ENCODE peak calls at places on chromosome 3, in six cellular contexts. J, T, M, P, C and Q are unnamed samples.
A peak's percentile ranks its signal among the peaks of the same experiment; 100 is the strongest.

GRCh38 chr3:128011140-128011539 is 41.1 kb upstream of the SEC61A1 start:
- DNase-seq in T (peak; percentile 93), J (peak; percentile 61), C (peak; percentile 95), P (peak; percentile 80), M (peak; percentile 29), Q (peak; percentile 70)

GRCh38 chr3:190671658-190672057 is 157.8 kb downstream of the IL1RAP start:
- DNase-seq in T (no peak), J (no peak), P (no peak), M (peak; percentile 87), C (no peak), Q (peak; percentile 19)

GRCh38 chr3:58560771-58561311 is 16.4 kb downstream of the FAM107A start:
- DNase-seq in C (peak; percentile 98), P (peak; percentile 58), J (no peak), M (peak; percentile 97), T (peak; percentile 87), Q (peak; percentile 94)

GRCh38 chr3:49017978-49018706 is at the start of gene DALRD3:
- DNase-seq in P (peak; percentile 85), M (peak; percentile 67), C (peak; percentile 92), T (peak; percentile 86), J (peak; percentile 79), Q (peak; percentile 78)

GRCh38 chr3:71955549-71956373 is 170.8 kb upstream of the PROK2 start:
- DNase-seq in T (peak; percentile 72), J (peak; percentile 45), P (peak; percentile 90), M (peak; percentile 74), C (peak; percentile 84), Q (peak; percentile 85)

GRCh38 chr3:72665701-72666443 is 182.4 kb downstream of the SHQ1 start:
- DNase-seq in P (no peak), C (peak; percentile 77), J (no peak), M (no peak), T (peak; percentile 37), Q (peak; percentile 73)

GRCh38 chr3:28118087-28118486 is 123.3 kb upstream of the CMC1 start:
- DNase-seq in M (no peak), C (peak; percentile 80), T (peak; percentile 34), P (no peak), J (no peak), Q (no peak)

GRCh38 chr3:123562547-123562946 is 22.3 kb downstream of the HACD2 start:
- DNase-seq in J (no peak), P (no peak), M (no peak), T (no peak), C (no peak), Q (no peak)

GRCh38 chr3:52519445-52520140 is 14.1 kb downstream of the NT5DC2 start:
- DNase-seq in J (no peak), C (no peak), P (no peak), T (no peak), M (no peak), Q (no peak)

GRCh38 chr3:157921767-157922166 is 184.5 kb downstream of the SHOX2 start:
- DNase-seq in M (no peak), J (no peak), T (no peak), P (no peak), C (no peak), Q (no peak)

GRCh38 chr3:108091498-108092259 is 848 bp upstream of the CD47 start:
- DNase-seq in P (peak; percentile 30), J (no peak), M (peak; percentile 35), T (peak; percentile 44), C (peak; percentile 64), Q (peak; percentile 11)

GRCh38 chr3:107323723-107324122 is 53.5 kb upstream of the CCDC54 start:
- DNase-seq in P (no peak), M (no peak), C (no peak), J (no peak), T (no peak), Q (no peak)

GRCh38 chr3:186668426-186668825 is 2.6 kb downstream of the HRG start:
- DNase-seq in T (no peak), J (no peak), C (no peak), M (no peak), P (no peak), Q (no peak)

GRCh38 chr3:119257654-119258410 is 17.2 kb upstream of the B4GALT4 start:
- DNase-seq in T (no peak), P (no peak), M (peak; percentile 33), C (no peak), J (no peak), Q (peak; percentile 38)

GRCh38 chr3:190443257-190443656 is 6.4 kb downstream of the TMEM207 start:
- DNase-seq in P (no peak), T (no peak), J (no peak), M (no peak), C (peak; percentile 33), Q (peak; percentile 51)

GRCh38 chr3:46497556-46498265 is at the start of gene RTP3:
- DNase-seq in C (no peak), T (no peak), J (no peak), M (no peak), P (no peak), Q (no peak)

GRCh38 chr3:46500631-46501377 is 3.0 kb downstream of the RTP3 start:
- DNase-seq in P (no peak), T (no peak), M (peak; percentile 94), J (no peak), C (no peak), Q (peak; percentile 48)

GRCh38 chr3:46495901-46496456 is 1.8 kb upstream of the RTP3 start:
- DNase-seq in J (no peak), C (no peak), P (no peak), M (peak; percentile 87), T (no peak), Q (peak; percentile 64)

GRCh38 chr3:46498916-46499519 is 1.2 kb downstream of the RTP3 start:
- DNase-seq in M (no peak), C (no peak), T (no peak), J (no peak), P (no peak), Q (no peak)

DNA sequence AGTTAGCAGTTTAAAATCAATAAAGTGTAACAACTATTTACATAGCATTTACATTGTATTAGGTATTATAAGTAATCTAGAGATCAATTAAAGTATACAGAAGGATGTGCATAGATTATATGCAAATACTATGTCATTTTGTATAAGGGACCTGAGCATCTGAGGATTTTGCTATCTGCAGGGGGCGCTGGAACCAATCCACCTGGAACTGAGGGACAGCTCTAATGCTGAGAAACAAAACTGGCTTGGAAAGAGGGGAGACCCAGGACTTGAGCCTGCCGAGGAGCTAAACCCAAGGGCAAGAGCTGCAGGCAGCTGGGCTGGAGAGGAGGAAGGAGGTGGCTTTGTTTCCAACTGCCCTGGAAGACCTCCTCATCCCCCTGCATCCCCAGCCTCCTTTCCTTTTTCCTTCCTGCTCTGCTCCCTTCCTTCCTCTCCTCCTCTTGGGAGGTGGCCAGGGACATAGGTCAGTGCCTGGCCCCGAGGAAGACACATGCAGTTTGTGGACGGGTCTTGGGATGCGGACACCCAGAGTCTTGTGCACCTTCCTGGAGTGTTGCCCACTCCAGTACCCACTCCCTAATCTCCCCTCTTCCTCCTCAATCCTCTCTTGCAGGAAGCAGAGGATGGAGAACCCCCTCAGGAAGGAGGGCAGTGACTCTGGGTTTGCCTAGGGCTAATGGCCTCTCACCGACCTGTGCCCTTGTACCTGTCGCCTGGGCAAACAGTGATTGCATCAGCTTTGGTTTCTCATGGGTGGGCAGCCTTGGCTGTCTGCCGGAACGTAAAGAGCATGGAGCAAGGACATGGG is 826 bp upstream of the RTP3 start:
- DNase-seq in P (no peak), C (peak; percentile 83), M (no peak), T (peak; percentile 54), J (no peak), Q (peak; percentile 45)
- TF ChIP-seq CTCF in P (peak; percentile 27), C (peak; percentile 81), M (peak; percentile 42), T (peak; percentile 72), J (peak; percentile 65), Q (peak; percentile 61)

DNA sequence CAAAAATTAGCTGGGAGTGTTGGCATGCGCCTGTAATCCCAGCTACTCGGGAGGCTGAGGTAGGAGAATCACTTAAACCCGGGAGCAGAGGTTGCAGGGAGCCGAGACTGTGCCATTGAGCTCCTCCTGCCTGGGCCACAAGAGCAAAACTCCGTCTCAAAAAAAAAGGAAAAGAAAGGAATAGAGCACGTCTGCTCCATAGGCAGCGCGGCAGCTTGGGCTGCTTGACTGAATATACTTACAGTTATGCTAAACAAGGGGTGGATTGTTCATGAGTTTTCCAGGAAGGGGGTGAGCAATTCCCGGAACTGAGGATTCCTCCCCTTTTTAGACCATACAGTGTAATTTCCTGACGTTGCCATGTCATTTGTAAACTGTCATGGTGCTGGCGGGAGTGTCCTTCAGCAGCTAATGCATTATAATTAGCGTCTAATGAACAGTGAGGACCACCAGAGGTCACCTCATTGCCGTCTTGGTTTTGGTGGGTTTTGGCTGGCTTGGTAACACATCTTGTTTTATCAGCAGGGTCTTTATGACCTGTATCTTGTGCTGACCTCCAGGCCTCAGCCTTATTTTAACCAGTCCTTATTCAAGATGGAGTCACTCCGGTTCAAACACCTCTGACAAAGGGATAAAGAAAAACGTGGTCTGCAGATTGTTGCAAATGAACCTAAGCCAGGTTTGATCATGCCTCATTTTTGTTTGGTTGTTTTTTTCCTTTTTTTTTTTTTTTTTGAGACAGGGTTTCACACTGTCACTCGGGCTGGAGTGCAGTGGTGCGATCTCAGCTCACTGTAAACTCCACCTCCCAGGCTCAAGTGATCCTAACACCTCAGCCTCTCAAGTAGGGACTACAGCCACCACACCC is 24.9 kb upstream of the SENP5 start:
- DNase-seq in J (no peak), T (no peak), M (peak; percentile 11), C (no peak), P (no peak), Q (no peak)
- H3K4me2 ChIP-seq in J (no peak overlapping the region), T (no peak overlapping the region), M (no peak overlapping the region), C (no peak overlapping the region), P (no peak overlapping the region), Q (no peak overlapping the region)

DNA sequence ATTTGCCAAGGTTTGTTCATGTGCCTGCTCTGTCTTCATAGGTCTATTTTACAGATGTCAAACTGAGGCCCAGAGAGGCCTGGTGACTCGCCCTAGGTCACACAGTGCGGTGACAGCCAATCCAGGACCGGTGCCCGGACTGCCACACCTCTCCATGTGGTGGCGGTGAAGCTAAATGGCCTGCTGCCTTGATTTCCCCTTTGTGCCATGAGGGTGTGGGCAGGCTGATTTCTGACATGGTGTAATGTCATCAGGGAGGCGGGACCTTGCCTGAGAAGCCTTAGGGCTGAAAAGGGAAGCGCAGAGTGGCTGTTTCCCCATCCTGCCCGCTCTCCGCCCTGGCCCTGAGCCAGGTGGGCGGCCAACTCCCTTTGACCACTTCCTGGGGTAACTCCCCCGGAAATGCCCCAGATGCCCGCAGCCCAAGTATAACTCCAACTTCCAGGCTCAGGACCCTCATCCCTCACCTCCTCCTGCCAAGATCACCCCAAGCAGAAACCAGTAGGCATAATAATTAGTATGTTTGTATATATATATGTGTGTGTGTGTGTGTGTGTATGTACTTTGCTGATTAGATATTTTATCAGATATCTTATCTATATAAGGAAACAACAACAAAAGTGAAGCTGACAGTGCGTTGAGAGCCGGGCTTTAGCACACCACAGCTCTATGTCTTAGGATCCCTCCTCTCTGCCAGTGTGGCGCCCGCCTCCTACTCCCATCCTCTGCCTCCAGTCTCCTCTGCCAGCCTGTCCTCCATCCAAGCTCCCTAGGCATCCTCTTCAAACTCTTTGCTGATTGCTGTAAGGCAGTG is 63.9 kb downstream of the IQSEC1 start:
- DNase-seq in J (no peak), P (no peak), C (no peak), T (no peak), M (no peak), Q (no peak)
- H3K27ac ChIP-seq in J (no peak overlapping the region), P (no peak overlapping the region), C (no peak overlapping the region), T (no peak overlapping the region), M (no peak overlapping the region), Q (no peak overlapping the region)

GRCh38 chr3:111236833-111237713 is 165.5 kb downstream of the NECTIN3 start:
- DNase-seq in P (no peak), T (no peak), J (no peak), C (no peak), M (peak; percentile 71), Q (peak; percentile 82)
- TF ChIP-seq CTCF in P (no peak), T (no peak), J (no peak), C (no peak), M (no peak), Q (no peak)

GRCh38 chr3:151460240-151460639 is 621 bp downstream of the IGSF10 start:
- DNase-seq in T (no peak), M (peak; percentile 44), J (no peak), C (no peak), P (no peak), Q (peak; percentile 27)
- H3K4me2 ChIP-seq in T (peak overlapping the region; percentile 68), M (no peak overlapping the region), J (no peak overlapping the region), C (peak overlapping the region; percentile 79), P (peak overlapping the region; percentile 94), Q (peak overlapping the region; percentile 92)